ENCODE peak calls at places on chromosome 4, in five cellular contexts. K is central memory CD4-positive, alpha-beta T cell; X is pulmonary artery endothelial cell; V is endothelial cell; Z is progenitor cell of endocrine pancreas. S is an unnamed sample.

GRCh38 chr4:186248643-186249042 is 17.3 kb upstream of the F11 start:
- DNase-seq in X (no peak), Z (no peak), V (no peak), K (no peak), S (no peak)

GRCh38 chr4:107747748-107748486 is 27.9 kb upstream of the PAPSS1 start:
- DNase-seq in Z (no peak), X (no peak), K (no peak), V (no peak), S (no peak)

GRCh38 chr4:71188197-71188625 is 150.6 kb upstream of the SLC4A4 start:
- DNase-seq in V (peak), K (no peak), X (no peak), Z (no peak), S (peak)

GRCh38 chr4:140089216-140089615 is 64.8 kb downstream of the MAML3 start:
- DNase-seq in K (no peak), Z (no peak), V (no peak), X (no peak), S (no peak)

GRCh38 chr4:153513596-153513995 is 47.4 kb downstream of the TMEM131L start:
- DNase-seq in K (no peak), X (no peak), V (no peak), Z (no peak), S (no peak)

GRCh38 chr4:118557298-118557851 is 127.8 kb upstream of the METTL14 start:
- DNase-seq in V (no peak), Z (no peak), K (no peak), X (no peak), S (no peak)

GRCh38 chr4:796206-796605 is 29.7 kb downstream of the CPLX1 start:
- DNase-seq in X (no peak), K (no peak), V (no peak), Z (no peak), S (no peak)

GRCh38 chr4:106707776-106708603 is 328.1 kb downstream of the DKK2 start:
- DNase-seq in X (peak), K (no peak), V (no peak), Z (no peak), S (no peak)

GRCh38 chr4:41678086-41678485 is 70.4 kb downstream of the PHOX2B start:
- DNase-seq in Z (no peak), X (no peak), V (no peak), K (no peak), S (no peak)

GRCh38 chr4:98951710-98952109 is 22.8 kb upstream of the EIF4E start:
- DNase-seq in K (no peak), X (no peak), V (no peak), Z (no peak), S (no peak)

GRCh38 chr4:173185832-173186545 is 17.4 kb downstream of the GALNT7 start:
- DNase-seq in K (no peak), X (no peak), Z (no peak), V (no peak), S (no peak)

GRCh38 chr4:41318839-41319530 is 62.3 kb downstream of the UCHL1 start:
- DNase-seq in X (peak), Z (no peak), K (no peak), V (no peak), S (no peak)

GRCh38 chr4:166078383-166078782 is 205.3 kb downstream of the TLL1 start:
- DNase-seq in Z (no peak), X (no peak), V (no peak), K (no peak), S (no peak)

GRCh38 chr4:37722000-37722638 is 35.9 kb upstream of the RELL1 start:
- DNase-seq in Z (no peak), K (no peak), V (no peak), X (no peak), S (peak)

GRCh38 chr4:16721618-16722291 is 176.7 kb downstream of the LDB2 start:
- DNase-seq in X (no peak), Z (no peak), K (no peak), V (no peak), S (peak)

GRCh38 chr4:183588169-183588675 is 70.8 kb downstream of the RWDD4 start:
- DNase-seq in X (no peak), V (no peak), K (no peak), Z (no peak), S (no peak)

GRCh38 chr4:5964030-5964429 is 54.2 kb downstream of the C4orf50 start:
- DNase-seq in V (no peak), Z (no peak), X (no peak), K (no peak), S (no peak)

GRCh38 chr4:112144546-112145325 is 518 bp upstream of the FAM241A start:
- DNase-seq in K (no peak), V (no peak), Z (no peak), X (no peak), S (no peak)